ENCODE peak calls at places on chromosomes 6 and 20, in nine cellular contexts. Q is colonic mucosa, V is tibial artery, E is GM23338, S is psoas muscle, N is fibroblast of lung, M is body of pancreas, J is prostate gland, H is BJ. X is an unnamed sample.

GRCh38 chr6:81138236-81138635 is 614.2 kb downstream of the TENT5A start:
- DNase-seq in Q (no peak), V (no peak), E (no peak), S (no peak), N (no peak), M (no peak), J (no peak), H (no peak), X (no peak)

GRCh38 chr6:167930300-167930699 is 67.2 kb upstream of the KIF25 start:
- DNase-seq in Q (no peak), V (no peak), E (no peak), S (no peak), N (peak), M (no peak), J (no peak), H (no peak), X (peak)

GRCh38 chr6:99467509-99468106 is 42.5 kb upstream of the PNISR start:
- DNase-seq in Q (no peak), V (no peak), E (peak), S (no peak), N (peak), M (no peak), J (no peak), H (no peak), X (peak)

GRCh38 chr6:17536586-17536985 is 63.5 kb upstream of the FAM8A1 start:
- DNase-seq in Q (no peak), V (no peak), E (no peak), S (no peak), N (no peak), M (no peak), J (no peak), H (no peak), X (no peak)

GRCh38 chr20:22796465-22797077 is 212.2 kb upstream of the FOXA2 start:
- DNase-seq in Q (no peak), V (no peak), E (no peak), S (no peak), N (peak), M (no peak), J (no peak), H (peak), X (peak)

GRCh38 chr6:156880913-156881312 is 103.7 kb downstream of the ARID1B start:
- DNase-seq in Q (no peak), V (no peak), E (no peak), S (no peak), N (no peak), M (peak), J (peak), H (no peak), X (no peak)

GRCh38 chr6:68447112-68447511 is 188.0 kb upstream of the ADGRB3 start:
- DNase-seq in Q (no peak), V (no peak), E (peak), S (no peak), N (no peak), M (no peak), J (no peak), H (no peak), X (no peak)

GRCh38 chr20:54550776-54551396 is 75.5 kb downstream of the DOK5 start:
- DNase-seq in Q (no peak), V (no peak), E (no peak), S (no peak), N (peak), M (no peak), J (no peak), H (no peak), X (peak)

GRCh38 chr6:35457907-35458306 is 5.8 kb downstream of the FANCE start:
- DNase-seq in Q (no peak), V (no peak), E (peak), S (no peak), N (no peak), M (no peak), J (no peak), H (no peak), X (no peak)

GRCh38 chr20:45828589-45828988 is 1.5 kb upstream of the TNNC2 start:
- DNase-seq in Q (no peak), V (peak), E (no peak), S (peak), N (no peak), M (no peak), J (no peak), H (no peak), X (no peak)

GRCh38 chr20:17885544-17885943 is 83.0 kb downstream of the SNX5 start:
- DNase-seq in Q (peak), V (peak), E (no peak), S (no peak), N (no peak), M (no peak), J (no peak), H (no peak), X (no peak)

GRCh38 chr6:154277578-154278128 is 79.0 kb downstream of the IPCEF1 start:
- DNase-seq in Q (no peak), V (no peak), E (no peak), S (no peak), N (no peak), M (no peak), J (no peak), H (no peak), X (no peak)

GRCh38 chr6:132228894-132229293 is 172.4 kb downstream of the MOXD1 start:
- DNase-seq in Q (no peak), V (no peak), E (no peak), S (no peak), N (peak), M (no peak), J (no peak), H (peak), X (peak)

GRCh38 chr6:3088446-3088845 is 20.2 kb downstream of the RIPK1 start:
- DNase-seq in Q (no peak), V (no peak), E (no peak), S (peak), N (peak), M (no peak), J (no peak), H (no peak), X (peak)

GRCh38 chr20:22701679-22702308 is 117.4 kb upstream of the FOXA2 start:
- DNase-seq in Q (no peak), V (no peak), E (no peak), S (no peak), N (no peak), M (no peak), J (no peak), H (no peak), X (no peak)

GRCh38 chr6:116111552-116112528 is 11.2 kb downstream of the NT5DC1 start:
- DNase-seq in Q (peak), V (no peak), E (peak), S (no peak), N (peak), M (no peak), J (no peak), H (no peak), X (peak)

GRCh38 chr6:2396856-2397640 is 151.6 kb upstream of the GMDS start:
- DNase-seq in Q (no peak), V (peak), E (no peak), S (no peak), N (peak), M (peak), J (no peak), H (peak), X (peak)

GRCh38 chr6:129312865-129313264 is 397.1 kb downstream of the ARHGAP18 start:
- DNase-seq in Q (no peak), V (no peak), E (no peak), S (no peak), N (peak), M (no peak), J (no peak), H (peak), X (peak)

GRCh38 chr6:43271944-43272343 is 26.1 kb upstream of the SLC22A7 start:
- DNase-seq in Q (no peak), V (no peak), E (no peak), S (no peak), N (no peak), M (no peak), J (no peak), H (no peak), X (no peak)

GRCh38 chr6:29107758-29108157 is at the start of gene OR2J3:
- DNase-seq in Q (no peak), V (no peak), E (no peak), S (no peak), N (no peak), M (no peak), J (no peak), H (no peak), X (no peak)

GRCh38 chr6:29112135-29112534 is 4.3 kb downstream of the OR2J3 start:
- DNase-seq in Q (no peak), V (no peak), E (peak), S (no peak), N (no peak), M (no peak), J (no peak), H (no peak), X (no peak)
- TF ChIP-seq CTCF in Q (no peak), V (no peak), E (peak), S (no peak), N (no peak), M (no peak), J (no peak), H (no peak), X (no peak)

GRCh38 chr20:33929917-33930316 is 63.8 kb upstream of the RALY start:
- DNase-seq in Q (no peak), V (no peak), E (peak), S (no peak), N (no peak), M (no peak), J (no peak), H (no peak), X (no peak)

GRCh38 chr20:33936651-33937050 is 57.1 kb upstream of the RALY start:
- DNase-seq in Q (no peak), V (no peak), E (no peak), S (no peak), N (no peak), M (no peak), J (no peak), H (no peak), X (no peak)

GRCh38 chr20:33927703-33928102 is 66.0 kb upstream of the RALY start:
- DNase-seq in Q (no peak), V (no peak), E (no peak), S (no peak), N (no peak), M (no peak), J (no peak), H (no peak), X (no peak)

GRCh38 chr20:33933469-33933909 is 60.2 kb upstream of the RALY start:
- DNase-seq in Q (peak), V (peak), E (peak), S (peak), N (no peak), M (peak), J (peak), H (no peak), X (peak)
- TF ChIP-seq CTCF in Q (peak), V (peak), E (peak), S (peak), N (peak), M (peak), J (peak), H (peak), X (peak)

GRCh38 chr20:41619360-41620115 is 1.4 kb upstream of the CHD6 start:
- DNase-seq in Q (no peak), V (no peak), E (no peak), S (no peak), N (peak), M (no peak), J (no peak), H (no peak), X (peak)
- TF ChIP-seq CTCF in Q (no peak), V (no peak), E (no peak), S (no peak), N (no peak), M (no peak), J (no peak), H (no peak), X (no peak)

GRCh38 chr6:147304016-147304415 is 99.8 kb downstream of the STXBP5 start:
- DNase-seq in Q (no peak), V (no peak), E (peak), S (no peak), N (no peak), M (no peak), J (no peak), H (no peak), X (no peak)
- TF ChIP-seq CTCF in Q (no peak), V (no peak), E (no peak), S (no peak), N (no peak), M (no peak), J (no peak), H (no peak), X (no peak)

GRCh38 chr20:50930139-50931047 is 844 bp downstream of the ADNP start:
- DNase-seq in Q (peak), V (peak), E (no peak), S (peak), N (no peak), M (peak), J (no peak), H (no peak), X (no peak)

GRCh38 chr20:50929299-50930138 is 1.7 kb downstream of the ADNP start:
- DNase-seq in Q (peak), V (peak), E (peak), S (peak), N (peak), M (peak), J (peak), H (peak), X (peak)

GRCh38 chr20:50931048-50931305 is 260 bp downstream of the ADNP start:
- DNase-seq in Q (no peak), V (no peak), E (no peak), S (no peak), N (no peak), M (no peak), J (no peak), H (no peak), X (no peak)

GRCh38 chr20:50931306-50932015 is at the start of gene ADNP:
- DNase-seq in Q (peak), V (peak), E (peak), S (peak), N (peak), M (peak), J (peak), H (no peak), X (peak)

DNA sequence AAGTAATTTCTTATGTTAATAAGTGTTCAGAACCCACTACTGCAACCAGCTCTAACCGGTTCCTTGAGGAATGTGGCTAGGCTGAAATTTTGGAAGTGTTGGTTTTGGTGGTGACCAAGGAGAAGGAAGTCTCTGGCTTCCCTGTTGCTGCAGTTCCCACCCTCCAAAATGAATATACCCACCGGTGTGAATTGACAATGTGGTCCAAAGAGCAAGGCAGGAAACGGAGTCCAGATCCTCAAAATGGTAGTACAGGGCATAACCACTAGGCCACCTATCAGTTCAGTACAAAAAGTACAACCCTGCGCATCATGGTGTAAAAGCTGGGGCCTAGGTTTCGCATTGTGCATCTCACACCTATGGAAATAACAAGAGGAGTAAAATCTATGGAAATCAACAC is 2.8 kb downstream of the ADNP start:
- DNase-seq in Q (no peak), V (no peak), E (no peak), S (no peak), N (no peak), M (no peak), J (no peak), H (no peak), X (no peak)
- TF ChIP-seq CTCF in Q (no peak), V (peak), E (peak), S (no peak), N (no peak), M (no peak), J (no peak), H (no peak), X (no peak)

DNA sequence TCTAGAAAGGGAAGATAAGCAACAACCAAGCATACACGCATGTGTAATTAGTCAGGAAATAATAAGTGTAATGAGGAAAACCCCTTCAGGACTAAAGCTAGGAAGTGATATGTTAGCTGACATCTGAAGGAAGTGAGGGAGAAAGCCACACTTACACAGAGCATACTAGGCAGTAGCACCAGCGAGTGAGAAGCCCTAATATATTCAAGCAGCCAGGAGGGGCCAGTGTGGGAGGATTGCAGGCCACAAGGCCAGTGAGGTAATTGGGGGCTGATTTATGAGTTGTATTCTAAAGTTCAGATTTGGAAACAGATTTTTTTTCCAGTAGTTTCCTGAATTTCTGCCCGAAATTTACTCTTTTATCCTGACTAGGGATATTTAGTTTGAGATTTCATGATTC is 356.6 kb upstream of the HSF2 start:
- DNase-seq in Q (no peak), V (no peak), E (no peak), S (no peak), N (peak), M (no peak), J (no peak), H (no peak), X (no peak)
- TF ChIP-seq CTCF in Q (no peak), V (no peak), E (no peak), S (no peak), N (no peak), M (no peak), J (no peak), H (peak), X (peak)

GRCh38 chr20:36506253-36506652 is 35.1 kb upstream of the MYL9 start:
- DNase-seq in Q (no peak), V (no peak), E (peak), S (no peak), N (no peak), M (no peak), J (no peak), H (no peak), X (no peak)
- TF ChIP-seq CTCF in Q (no peak), V (peak), E (peak), S (no peak), N (peak), M (no peak), J (no peak), H (peak), X (peak)

X was measured in astrocyte of the spinal cord.